ENCODE peak calls at places on chromosome 5, in ten cellular contexts. One of them, this sample, is unnamed.

GRCh38 chr5:10286552-10287227 is 21.0 kb downstream of the CMBL start:
- DNase-seq in AG08395: peak
- DNase-seq in HTR-8/SVneo: no peak
- DNase-seq in iris pigment epithelial cell: no peak
- DNase-seq in GM20000: no peak
- DNase-seq in CD8-positive, alpha-beta memory T cell: no peak
- DNase-seq in RCC 7860: no peak
- DNase-seq in left ventricle myocardium inferior: peak
- DNase-seq in NCI-H146: no peak
- DNase-seq in left colon: peak
- DNase-seq in this sample: no peak

GRCh38 chr5:45029553-45029952 is 220.8 kb downstream of the MRPS30 start:
- DNase-seq in AG08395: no peak
- DNase-seq in HTR-8/SVneo: no peak
- DNase-seq in iris pigment epithelial cell: no peak
- DNase-seq in GM20000: no peak
- DNase-seq in CD8-positive, alpha-beta memory T cell: no peak
- DNase-seq in RCC 7860: no peak
- DNase-seq in left ventricle myocardium inferior: no peak
- DNase-seq in NCI-H146: no peak
- DNase-seq in left colon: no peak
- DNase-seq in this sample: no peak

GRCh38 chr5:140575309-140575708 is 10.7 kb downstream of the SLC35A4 start:
- DNase-seq in AG08395: peak
- DNase-seq in HTR-8/SVneo: no peak
- DNase-seq in iris pigment epithelial cell: peak
- DNase-seq in GM20000: no peak
- DNase-seq in CD8-positive, alpha-beta memory T cell: no peak
- DNase-seq in RCC 7860: no peak
- DNase-seq in left ventricle myocardium inferior: peak
- DNase-seq in NCI-H146: no peak
- DNase-seq in left colon: peak
- DNase-seq in this sample: no peak

GRCh38 chr5:151082274-151082902 is 1.6 kb upstream of the TNIP1 start:
- DNase-seq in AG08395: no peak
- DNase-seq in HTR-8/SVneo: no peak
- DNase-seq in iris pigment epithelial cell: no peak
- DNase-seq in GM20000: no peak
- DNase-seq in CD8-positive, alpha-beta memory T cell: peak
- DNase-seq in RCC 7860: peak
- DNase-seq in left ventricle myocardium inferior: no peak
- DNase-seq in NCI-H146: peak
- DNase-seq in left colon: peak
- DNase-seq in this sample: no peak

GRCh38 chr5:55708732-55709131 is 3.4 kb downstream of the SLC38A9 start:
- DNase-seq in AG08395: no peak
- DNase-seq in HTR-8/SVneo: no peak
- DNase-seq in iris pigment epithelial cell: peak
- DNase-seq in GM20000: no peak
- DNase-seq in CD8-positive, alpha-beta memory T cell: no peak
- DNase-seq in RCC 7860: no peak
- DNase-seq in left ventricle myocardium inferior: no peak
- DNase-seq in NCI-H146: no peak
- DNase-seq in left colon: no peak
- DNase-seq in this sample: no peak

GRCh38 chr5:68918306-68918705 is 175.5 kb upstream of the SLC30A5 start:
- DNase-seq in AG08395: no peak
- DNase-seq in HTR-8/SVneo: no peak
- DNase-seq in iris pigment epithelial cell: no peak
- DNase-seq in GM20000: no peak
- DNase-seq in CD8-positive, alpha-beta memory T cell: no peak
- DNase-seq in RCC 7860: no peak
- DNase-seq in left ventricle myocardium inferior: no peak
- DNase-seq in NCI-H146: no peak
- DNase-seq in left colon: no peak
- DNase-seq in this sample: no peak

GRCh38 chr5:124659798-124660197 is 86.6 kb downstream of the ZNF608 start:
- DNase-seq in AG08395: no peak
- DNase-seq in HTR-8/SVneo: no peak
- DNase-seq in iris pigment epithelial cell: no peak
- DNase-seq in GM20000: no peak
- DNase-seq in CD8-positive, alpha-beta memory T cell: no peak
- DNase-seq in RCC 7860: peak
- DNase-seq in left ventricle myocardium inferior: no peak
- DNase-seq in NCI-H146: peak
- DNase-seq in left colon: no peak
- DNase-seq in this sample: no peak

GRCh38 chr5:5270958-5271605 is 131.0 kb downstream of the ADAMTS16 start:
- DNase-seq in AG08395: peak
- DNase-seq in HTR-8/SVneo: peak
- DNase-seq in iris pigment epithelial cell: peak
- DNase-seq in GM20000: no peak
- DNase-seq in CD8-positive, alpha-beta memory T cell: no peak
- DNase-seq in RCC 7860: peak
- DNase-seq in left ventricle myocardium inferior: peak
- DNase-seq in NCI-H146: peak
- DNase-seq in left colon: no peak
- DNase-seq in this sample: no peak

GRCh38 chr5:160287378-160288051 is 24.8 kb downstream of the CCNJL start:
- DNase-seq in AG08395: no peak
- DNase-seq in HTR-8/SVneo: peak
- DNase-seq in iris pigment epithelial cell: peak
- DNase-seq in GM20000: no peak
- DNase-seq in CD8-positive, alpha-beta memory T cell: no peak
- DNase-seq in RCC 7860: no peak
- DNase-seq in left ventricle myocardium inferior: peak
- DNase-seq in NCI-H146: peak
- DNase-seq in left colon: no peak
- DNase-seq in this sample: no peak

GRCh38 chr5:170263906-170264305 is 31.1 kb downstream of the C5orf58 start:
- DNase-seq in AG08395: no peak
- DNase-seq in HTR-8/SVneo: no peak
- DNase-seq in iris pigment epithelial cell: no peak
- DNase-seq in GM20000: no peak
- DNase-seq in CD8-positive, alpha-beta memory T cell: no peak
- DNase-seq in RCC 7860: no peak
- DNase-seq in left ventricle myocardium inferior: no peak
- DNase-seq in NCI-H146: no peak
- DNase-seq in left colon: no peak
- DNase-seq in this sample: no peak

GRCh38 chr5:176389114-176389768 is 690 bp downstream of the HIGD2A start:
- DNase-seq in AG08395: no peak
- DNase-seq in HTR-8/SVneo: no peak
- DNase-seq in iris pigment epithelial cell: no peak
- DNase-seq in GM20000: peak
- DNase-seq in CD8-positive, alpha-beta memory T cell: no peak
- DNase-seq in RCC 7860: no peak
- DNase-seq in left ventricle myocardium inferior: no peak
- DNase-seq in NCI-H146: no peak
- DNase-seq in left colon: no peak
- DNase-seq in this sample: no peak

GRCh38 chr5:52727568-52727967 is 60.1 kb upstream of the ITGA1 start:
- DNase-seq in AG08395: peak
- DNase-seq in HTR-8/SVneo: peak
- DNase-seq in iris pigment epithelial cell: peak
- DNase-seq in GM20000: no peak
- DNase-seq in CD8-positive, alpha-beta memory T cell: no peak
- DNase-seq in RCC 7860: no peak
- DNase-seq in left ventricle myocardium inferior: peak
- DNase-seq in NCI-H146: no peak
- DNase-seq in left colon: peak
- DNase-seq in this sample: no peak

GRCh38 chr5:178941361-178941760 is 363 bp downstream of the ZNF454 start:
- DNase-seq in AG08395: no peak
- DNase-seq in HTR-8/SVneo: no peak
- DNase-seq in iris pigment epithelial cell: no peak
- DNase-seq in GM20000: no peak
- DNase-seq in CD8-positive, alpha-beta memory T cell: no peak
- DNase-seq in RCC 7860: no peak
- DNase-seq in left ventricle myocardium inferior: peak
- DNase-seq in NCI-H146: no peak
- DNase-seq in left colon: no peak
- DNase-seq in this sample: no peak

GRCh38 chr5:61460471-61460870 is 128.4 kb downstream of the ZSWIM6 start:
- DNase-seq in AG08395: no peak
- DNase-seq in HTR-8/SVneo: no peak
- DNase-seq in iris pigment epithelial cell: no peak
- DNase-seq in GM20000: no peak
- DNase-seq in CD8-positive, alpha-beta memory T cell: no peak
- DNase-seq in RCC 7860: no peak
- DNase-seq in left ventricle myocardium inferior: no peak
- DNase-seq in NCI-H146: no peak
- DNase-seq in left colon: no peak
- DNase-seq in this sample: no peak

GRCh38 chr5:89904442-89904841 is 505.1 kb downstream of the CETN3 start:
- DNase-seq in AG08395: no peak
- DNase-seq in HTR-8/SVneo: no peak
- DNase-seq in iris pigment epithelial cell: peak
- DNase-seq in GM20000: no peak
- DNase-seq in CD8-positive, alpha-beta memory T cell: no peak
- DNase-seq in RCC 7860: no peak
- DNase-seq in left ventricle myocardium inferior: no peak
- DNase-seq in NCI-H146: no peak
- DNase-seq in left colon: no peak
- DNase-seq in this sample: no peak

GRCh38 chr5:151141535-151141934 is 16.0 kb downstream of the ANXA6 start:
- DNase-seq in AG08395: no peak
- DNase-seq in HTR-8/SVneo: no peak
- DNase-seq in iris pigment epithelial cell: peak
- DNase-seq in GM20000: peak
- DNase-seq in CD8-positive, alpha-beta memory T cell: peak
- DNase-seq in RCC 7860: no peak
- DNase-seq in left ventricle myocardium inferior: peak
- DNase-seq in NCI-H146: no peak
- DNase-seq in left colon: peak
- DNase-seq in this sample: peak

GRCh38 chr5:10689391-10690081 is 71.5 kb downstream of the DAP start:
- DNase-seq in AG08395: peak
- DNase-seq in HTR-8/SVneo: peak
- DNase-seq in iris pigment epithelial cell: peak
- DNase-seq in GM20000: peak
- DNase-seq in CD8-positive, alpha-beta memory T cell: no peak
- DNase-seq in RCC 7860: peak
- DNase-seq in left ventricle myocardium inferior: no peak
- DNase-seq in NCI-H146: no peak
- DNase-seq in left colon: no peak
- DNase-seq in this sample: peak

GRCh38 chr5:58148366-58148765 is 311.5 kb downstream of the PLK2 start:
- DNase-seq in AG08395: no peak
- DNase-seq in HTR-8/SVneo: no peak
- DNase-seq in iris pigment epithelial cell: no peak
- DNase-seq in GM20000: no peak
- DNase-seq in CD8-positive, alpha-beta memory T cell: no peak
- DNase-seq in RCC 7860: no peak
- DNase-seq in left ventricle myocardium inferior: no peak
- DNase-seq in NCI-H146: no peak
- DNase-seq in left colon: no peak
- DNase-seq in this sample: no peak

GRCh38 chr5:140182803-140183367 is 7.9 kb downstream of the CYSTM1 start:
- DNase-seq in AG08395: peak
- DNase-seq in HTR-8/SVneo: no peak
- DNase-seq in iris pigment epithelial cell: peak
- DNase-seq in GM20000: no peak
- DNase-seq in CD8-positive, alpha-beta memory T cell: no peak
- DNase-seq in RCC 7860: no peak
- DNase-seq in left ventricle myocardium inferior: peak
- DNase-seq in NCI-H146: no peak
- DNase-seq in left colon: peak
- DNase-seq in this sample: no peak

GRCh38 chr5:133582971-133583370 is 29.4 kb downstream of the FSTL4 start:
- DNase-seq in AG08395: no peak
- DNase-seq in HTR-8/SVneo: no peak
- DNase-seq in iris pigment epithelial cell: no peak
- DNase-seq in GM20000: no peak
- DNase-seq in CD8-positive, alpha-beta memory T cell: no peak
- DNase-seq in RCC 7860: no peak
- DNase-seq in left ventricle myocardium inferior: no peak
- DNase-seq in NCI-H146: no peak
- DNase-seq in left colon: no peak
- DNase-seq in this sample: no peak

GRCh38 chr5:179819296-179820126 is 1.2 kb upstream of the SQSTM1 start:
- DNase-seq in AG08395: peak
- DNase-seq in HTR-8/SVneo: peak
- DNase-seq in iris pigment epithelial cell: peak
- DNase-seq in GM20000: peak
- DNase-seq in CD8-positive, alpha-beta memory T cell: peak
- DNase-seq in RCC 7860: peak
- DNase-seq in left ventricle myocardium inferior: peak
- DNase-seq in NCI-H146: peak
- DNase-seq in left colon: peak
- DNase-seq in this sample: peak

GRCh38 chr5:74622122-74622521 is 18.4 kb downstream of the ENC1 start:
- DNase-seq in AG08395: no peak
- DNase-seq in HTR-8/SVneo: no peak
- DNase-seq in iris pigment epithelial cell: no peak
- DNase-seq in GM20000: peak
- DNase-seq in CD8-positive, alpha-beta memory T cell: no peak
- DNase-seq in RCC 7860: no peak
- DNase-seq in left ventricle myocardium inferior: no peak
- DNase-seq in NCI-H146: no peak
- DNase-seq in left colon: no peak
- DNase-seq in this sample: peak

GRCh38 chr5:126433708-126434107 is 10.5 kb downstream of the GRAMD2B start:
- DNase-seq in AG08395: peak
- DNase-seq in HTR-8/SVneo: no peak
- DNase-seq in iris pigment epithelial cell: peak
- DNase-seq in GM20000: no peak
- DNase-seq in CD8-positive, alpha-beta memory T cell: no peak
- DNase-seq in RCC 7860: no peak
- DNase-seq in left ventricle myocardium inferior: no peak
- DNase-seq in NCI-H146: no peak
- DNase-seq in left colon: no peak
- DNase-seq in this sample: no peak

GRCh38 chr5:132224721-132225120 is 2.9 kb downstream of the P4HA2 start:
- DNase-seq in AG08395: peak
- DNase-seq in HTR-8/SVneo: no peak
- DNase-seq in iris pigment epithelial cell: peak
- DNase-seq in GM20000: no peak
- DNase-seq in CD8-positive, alpha-beta memory T cell: no peak
- DNase-seq in RCC 7860: no peak
- DNase-seq in left ventricle myocardium inferior: no peak
- DNase-seq in NCI-H146: no peak
- DNase-seq in left colon: peak
- DNase-seq in this sample: no peak

GRCh38 chr5:2017540-2018389 is 135.0 kb upstream of the IRX4 start:
- DNase-seq in AG08395: peak
- DNase-seq in HTR-8/SVneo: no peak
- DNase-seq in iris pigment epithelial cell: no peak
- DNase-seq in GM20000: peak
- DNase-seq in CD8-positive, alpha-beta memory T cell: no peak
- DNase-seq in RCC 7860: no peak
- DNase-seq in left ventricle myocardium inferior: no peak
- DNase-seq in NCI-H146: no peak
- DNase-seq in left colon: no peak
- DNase-seq in this sample: peak

GRCh38 chr5:74149395-74149794 is 491.1 kb downstream of the ENC1 start:
- DNase-seq in AG08395: peak
- DNase-seq in HTR-8/SVneo: no peak
- DNase-seq in iris pigment epithelial cell: peak
- DNase-seq in GM20000: no peak
- DNase-seq in CD8-positive, alpha-beta memory T cell: no peak
- DNase-seq in RCC 7860: peak
- DNase-seq in left ventricle myocardium inferior: no peak
- DNase-seq in NCI-H146: no peak
- DNase-seq in left colon: peak
- DNase-seq in this sample: no peak

GRCh38 chr5:3963662-3964061 is 368.0 kb downstream of the IRX1 start:
- DNase-seq in AG08395: no peak
- DNase-seq in HTR-8/SVneo: no peak
- DNase-seq in iris pigment epithelial cell: no peak
- DNase-seq in GM20000: no peak
- DNase-seq in CD8-positive, alpha-beta memory T cell: no peak
- DNase-seq in RCC 7860: no peak
- DNase-seq in left ventricle myocardium inferior: no peak
- DNase-seq in NCI-H146: no peak
- DNase-seq in left colon: no peak
- DNase-seq in this sample: no peak

GRCh38 chr5:68287976-68288755 is 72.6 kb downstream of the PIK3R1 start:
- DNase-seq in AG08395: peak
- DNase-seq in HTR-8/SVneo: peak
- DNase-seq in iris pigment epithelial cell: peak
- DNase-seq in GM20000: peak
- DNase-seq in CD8-positive, alpha-beta memory T cell: peak
- DNase-seq in RCC 7860: peak
- DNase-seq in left ventricle myocardium inferior: peak
- DNase-seq in NCI-H146: no peak
- DNase-seq in left colon: peak
- DNase-seq in this sample: peak

This sample was measured in GM13976.